ENCODE peak calls at places on chromosomes 11 and 22, in five cellular contexts. I is effector memory CD8-positive, alpha-beta T cell; B is dorsolateral prefrontal cortex; V is EL; J is HFFc6. Y is an unnamed sample.

GRCh38 chr22:42732071-42732470 is 11.4 kb upstream of the A4GALT start:
- DNase-seq in V (no peak), I (no peak), J (no peak), B (no peak), Y (no peak)

GRCh38 chr22:37366601-37367000 is 60.7 kb downstream of the ELFN2 start:
- DNase-seq in J (no peak), V (no peak), I (no peak), B (no peak), Y (no peak)

GRCh38 chr11:68939583-68940555 is 36.2 kb downstream of the IGHMBP2 start:
- DNase-seq in V (no peak), B (no peak), J (no peak), I (no peak), Y (no peak)

GRCh38 chr11:2673871-2674471 is 25.8 kb downstream of the KCNQ1OT1 start:
- DNase-seq in J (no peak), V (no peak), B (peak), I (no peak), Y (no peak)

GRCh38 chr11:46294365-46295309 is 17.2 kb downstream of the CREB3L1 start:
- DNase-seq in I (no peak), B (no peak), J (peak), V (peak), Y (no peak)

GRCh38 chr11:110526323-110526722 is 96.6 kb downstream of the FDX1 start:
- DNase-seq in V (peak), B (no peak), J (no peak), I (peak), Y (no peak)

GRCh38 chr22:36234211-36234610 is 5.1 kb downstream of the APOL2 start:
- DNase-seq in I (no peak), V (no peak), J (no peak), B (no peak), Y (no peak)

GRCh38 chr22:43151251-43152000 is at the start of gene TSPO:
- DNase-seq in V (peak), J (peak), I (peak), B (peak), Y (peak)

GRCh38 chr11:102293873-102294601 is 23.2 kb upstream of the BIRC3 start:
- DNase-seq in J (peak), V (peak), I (peak), B (no peak), Y (no peak)

GRCh38 chr11:79428406-79428805 is 12.4 kb downstream of the TENM4 start:
- DNase-seq in I (no peak), J (peak), V (no peak), B (peak), Y (no peak)

GRCh38 chr11:13876423-13876822 is 86.1 kb upstream of the SPON1 start:
- DNase-seq in J (no peak), I (no peak), V (no peak), B (no peak), Y (no peak)

GRCh38 chr11:62752177-62752785 is 1.7 kb downstream of the ZBTB3 start:
- DNase-seq in B (no peak), J (no peak), I (no peak), V (no peak), Y (no peak)

GRCh38 chr11:61083601-61084147 is 18.6 kb upstream of the CD5 start:
- DNase-seq in J (no peak), B (no peak), V (no peak), I (peak), Y (no peak)

GRCh38 chr11:100791873-100792272 is 104.8 kb downstream of the ARHGAP42 start:
- DNase-seq in B (no peak), J (no peak), V (peak), I (no peak), Y (no peak)

GRCh38 chr11:75673977-75674582 is 5.2 kb upstream of the MAP6 start:
- DNase-seq in I (no peak), V (peak), J (peak), B (no peak), Y (no peak)